ENCODE peak calls at places on chromosomes 5 and 9, in five cellular contexts. One of them, this sample, is unnamed.
A peak's percentile ranks its signal among the peaks of the same experiment; 100 is the strongest.

GRCh38 chr5:4189317-4189716 is 593.7 kb downstream of the IRX1 start:
- DNase-seq in left cardiac atrium: no peak
- DNase-seq in T-helper 1 cell: no peak
- DNase-seq in activated T-cell treated with anti-CD3 and anti-CD28 coated beads, Interleukin-2, amount 50 U/mL, for 72 hours: no peak
- DNase-seq in stromal cell of bone marrow: no peak
- DNase-seq in this sample: no peak

GRCh38 chr5:28788954-28789353 is 1750.6 kb upstream of the CDH9 start:
- DNase-seq in left cardiac atrium: no peak
- DNase-seq in stromal cell of bone marrow: no peak
- DNase-seq in T-helper 1 cell: no peak
- DNase-seq in activated T-cell treated with anti-CD3 and anti-CD28 coated beads, Interleukin-2, amount 50 U/mL, for 72 hours: no peak
- DNase-seq in this sample: no peak

GRCh38 chr5:175216991-175217390 is 227.0 kb downstream of the DRD1 start:
- DNase-seq in activated T-cell treated with anti-CD3 and anti-CD28 coated beads, Interleukin-2, amount 50 U/mL, for 72 hours: no peak
- DNase-seq in stromal cell of bone marrow: peak; percentile 74
- DNase-seq in T-helper 1 cell: no peak
- DNase-seq in left cardiac atrium: peak; percentile 40
- DNase-seq in this sample: no peak

GRCh38 chr9:89442501-89442978 is 55.4 kb downstream of the SEMA4D start:
- DNase-seq in stromal cell of bone marrow: no peak
- DNase-seq in activated T-cell treated with anti-CD3 and anti-CD28 coated beads, Interleukin-2, amount 50 U/mL, for 72 hours: no peak
- DNase-seq in T-helper 1 cell: no peak
- DNase-seq in left cardiac atrium: no peak
- DNase-seq in this sample: peak; percentile 52

GRCh38 chr9:3007331-3007730 is 163.4 kb upstream of the PUM3 start:
- DNase-seq in stromal cell of bone marrow: no peak
- DNase-seq in left cardiac atrium: no peak
- DNase-seq in T-helper 1 cell: no peak
- DNase-seq in activated T-cell treated with anti-CD3 and anti-CD28 coated beads, Interleukin-2, amount 50 U/mL, for 72 hours: no peak
- DNase-seq in this sample: no peak

GRCh38 chr5:150129813-150130492 is 25.7 kb downstream of the PDGFRB start:
- DNase-seq in left cardiac atrium: peak; percentile 79
- DNase-seq in activated T-cell treated with anti-CD3 and anti-CD28 coated beads, Interleukin-2, amount 50 U/mL, for 72 hours: peak; percentile 61
- DNase-seq in T-helper 1 cell: no peak
- DNase-seq in stromal cell of bone marrow: no peak
- DNase-seq in this sample: peak; percentile 44

GRCh38 chr9:91734371-91734981 is 215.6 kb downstream of the ROR2 start:
- DNase-seq in activated T-cell treated with anti-CD3 and anti-CD28 coated beads, Interleukin-2, amount 50 U/mL, for 72 hours: peak; percentile 65
- DNase-seq in left cardiac atrium: peak; percentile 81
- DNase-seq in stromal cell of bone marrow: no peak
- DNase-seq in T-helper 1 cell: peak; percentile 28
- DNase-seq in this sample: peak; percentile 57

GRCh38 chr9:1707291-1707690 is 307.9 kb upstream of the SMARCA2 start:
- DNase-seq in stromal cell of bone marrow: no peak
- DNase-seq in left cardiac atrium: no peak
- DNase-seq in activated T-cell treated with anti-CD3 and anti-CD28 coated beads, Interleukin-2, amount 50 U/mL, for 72 hours: no peak
- DNase-seq in T-helper 1 cell: no peak
- DNase-seq in this sample: no peak

GRCh38 chr5:141952030-141952429 is 6.0 kb downstream of the PCDH12 start:
- DNase-seq in stromal cell of bone marrow: no peak
- DNase-seq in left cardiac atrium: no peak
- DNase-seq in activated T-cell treated with anti-CD3 and anti-CD28 coated beads, Interleukin-2, amount 50 U/mL, for 72 hours: no peak
- DNase-seq in T-helper 1 cell: no peak
- DNase-seq in this sample: no peak

GRCh38 chr9:129751841-129752801 is 721 bp downstream of the PTGES start:
- DNase-seq in stromal cell of bone marrow: no peak
- DNase-seq in T-helper 1 cell: no peak
- DNase-seq in left cardiac atrium: no peak
- DNase-seq in activated T-cell treated with anti-CD3 and anti-CD28 coated beads, Interleukin-2, amount 50 U/mL, for 72 hours: no peak
- DNase-seq in this sample: no peak

GRCh38 chr9:137455361-137455991 is 3.7 kb downstream of the NSMF start:
- DNase-seq in activated T-cell treated with anti-CD3 and anti-CD28 coated beads, Interleukin-2, amount 50 U/mL, for 72 hours: no peak
- DNase-seq in T-helper 1 cell: no peak
- DNase-seq in left cardiac atrium: peak; percentile 28
- DNase-seq in stromal cell of bone marrow: no peak
- DNase-seq in this sample: peak; percentile 10

GRCh38 chr5:38757451-38758245 is 88.2 kb upstream of the OSMR start:
- DNase-seq in T-helper 1 cell: no peak
- DNase-seq in stromal cell of bone marrow: no peak
- DNase-seq in left cardiac atrium: no peak
- DNase-seq in activated T-cell treated with anti-CD3 and anti-CD28 coated beads, Interleukin-2, amount 50 U/mL, for 72 hours: no peak
- DNase-seq in this sample: no peak